ENCODE peak calls at places on chromosome 1, in ten cellular contexts. Z, D, M, L, X, C, Y, W, H and F are unnamed samples.

GRCh38 chr1:226654046-226654445 is 85.0 kb downstream of the ITPKB start:
- DNase-seq in Z (peak; percentile 58), D (no peak), M (no peak), L (no peak), X (no peak), C (peak; percentile 26), Y (no peak), W (no peak), H (no peak), F (no peak)

GRCh38 chr1:29213055-29213454 is 17.7 kb downstream of the MECR start:
- DNase-seq in Z (no peak), D (no peak), M (no peak), L (no peak), X (no peak), C (no peak), Y (no peak), W (no peak), H (no peak), F (no peak)

GRCh38 chr1:55600243-55600642 is 385.1 kb upstream of the USP24 start:
- DNase-seq in Z (no peak), D (no peak), M (no peak), L (no peak), X (no peak), C (no peak), Y (no peak), W (no peak), H (no peak), F (no peak)

GRCh38 chr1:55813619-55814018 is 598.5 kb upstream of the USP24 start:
- DNase-seq in Z (no peak), D (peak; percentile 17), M (no peak), L (no peak), X (no peak), C (peak; percentile 87), Y (no peak), W (no peak), H (no peak), F (no peak)

GRCh38 chr1:7127322-7128050 is 342.2 kb downstream of the CAMTA1 start:
- DNase-seq in Z (no peak), D (peak; percentile 25), M (no peak), L (no peak), X (no peak), C (no peak), Y (no peak), W (no peak), H (no peak), F (no peak)

GRCh38 chr1:110235181-110235838 is 25.2 kb downstream of the KCNC4 start:
- DNase-seq in Z (no peak), D (peak; percentile 75), M (no peak), L (no peak), X (no peak), C (peak; percentile 16), Y (no peak), W (no peak), H (no peak), F (no peak)

GRCh38 chr1:119712342-119713038 is 756 bp downstream of the PHGDH start:
- DNase-seq in Z (peak; percentile 86), D (peak; percentile 93), M (no peak), L (peak; percentile 58), X (peak; percentile 86), C (peak; percentile 87), Y (no peak), W (peak; percentile 31), H (peak; percentile 60), F (no peak)

GRCh38 chr1:200837931-200838571 is 34.7 kb upstream of the GPR25 start:
- DNase-seq in Z (no peak), D (no peak), M (no peak), L (no peak), X (no peak), C (peak; percentile 48), Y (no peak), W (no peak), H (no peak), F (no peak)

GRCh38 chr1:218332416-218332815 is 12.7 kb upstream of the TGFB2 start:
- DNase-seq in Z (no peak), D (no peak), M (no peak), L (no peak), X (no peak), C (peak; percentile 29), Y (no peak), W (no peak), H (no peak), F (no peak)

GRCh38 chr1:119147626-119148180 is 7.2 kb upstream of the WARS2 start:
- DNase-seq in Z (no peak), D (no peak), M (no peak), L (no peak), X (no peak), C (peak; percentile 11), Y (no peak), W (no peak), H (no peak), F (no peak)

GRCh38 chr1:46596846-46597245 is 7.2 kb downstream of the MKNK1 start:
- DNase-seq in Z (no peak), D (no peak), M (no peak), L (no peak), X (no peak), C (no peak), Y (no peak), W (no peak), H (no peak), F (no peak)

GRCh38 chr1:208569181-208569580 is 325.0 kb upstream of the PLXNA2 start:
- DNase-seq in Z (no peak), D (no peak), M (no peak), L (no peak), X (no peak), C (no peak), Y (no peak), W (no peak), H (no peak), F (no peak)